ENCODE peak calls at places on chromosome 10, in nine cellular contexts. Z is DND-41, I is AG04449, S is esophagus squamous epithelium, Y is GM06990, M is GM12864, X is HFF-Myc, E is hepatocyte, F is astrocyte of the cerebellum. Q is an unnamed sample.

GRCh38 chr10:35306852-35307251 is 29.5 kb upstream of the CCNY start:
- DNase-seq in Z (no peak), I (no peak), S (no peak), Y (no peak), M (no peak), X (no peak), E (peak), F (no peak), Q (no peak)

GRCh38 chr10:129950651-129951050 is 13.4 kb downstream of the EBF3 start:
- DNase-seq in Z (no peak), I (no peak), S (no peak), Y (no peak), M (no peak), X (no peak), E (no peak), F (no peak), Q (no peak)

GRCh38 chr10:2958659-2959058 is 108.7 kb upstream of the PFKP start:
- DNase-seq in Z (no peak), I (no peak), S (no peak), Y (no peak), M (no peak), X (no peak), E (no peak), F (no peak), Q (no peak)

GRCh38 chr10:76248781-76249180 is 817.4 kb downstream of the LRMDA start:
- DNase-seq in Z (no peak), I (no peak), S (no peak), Y (no peak), M (no peak), X (no peak), E (no peak), F (no peak), Q (no peak)

GRCh38 chr10:97852277-97852676 is 2.6 kb downstream of the GOLGA7B start:
- DNase-seq in Z (no peak), I (no peak), S (no peak), Y (no peak), M (no peak), X (no peak), E (no peak), F (no peak), Q (no peak)

GRCh38 chr10:435397-435796 is 254.1 kb downstream of the DIP2C start:
- DNase-seq in Z (no peak), I (no peak), S (no peak), Y (no peak), M (no peak), X (no peak), E (no peak), F (no peak), Q (no peak)

GRCh38 chr10:123517376-123517775 is 148.8 kb upstream of the GPR26 start:
- DNase-seq in Z (no peak), I (no peak), S (no peak), Y (no peak), M (no peak), X (no peak), E (no peak), F (no peak), Q (no peak)

GRCh38 chr10:71685554-71686202 is 33.9 kb downstream of the C10orf105 start:
- DNase-seq in Z (no peak), I (no peak), S (no peak), Y (no peak), M (no peak), X (no peak), E (no peak), F (no peak), Q (no peak)

GRCh38 chr10:97782455-97783228 is 10.8 kb upstream of the SFRP5 start:
- DNase-seq in Z (no peak), I (no peak), S (no peak), Y (no peak), M (no peak), X (no peak), E (no peak), F (no peak), Q (no peak)

GRCh38 chr10:13865758-13866491 is 279.2 kb downstream of the PRPF18 start:
- DNase-seq in Z (no peak), I (no peak), S (no peak), Y (no peak), M (no peak), X (peak), E (no peak), F (peak), Q (no peak)

GRCh38 chr10:26557641-26558014 is 119.5 kb downstream of the APBB1IP start:
- DNase-seq in Z (no peak), I (no peak), S (no peak), Y (no peak), M (no peak), X (no peak), E (no peak), F (no peak), Q (no peak)

GRCh38 chr10:6558759-6559429 is 21.2 kb downstream of the PRKCQ start:
- DNase-seq in Z (no peak), I (no peak), S (no peak), Y (no peak), M (no peak), X (no peak), E (no peak), F (no peak), Q (no peak)

GRCh38 chr10:59131673-59132072 is 44.8 kb upstream of the PHYHIPL start:
- DNase-seq in Z (no peak), I (no peak), S (no peak), Y (no peak), M (no peak), X (no peak), E (no peak), F (no peak), Q (no peak)

GRCh38 chr10:59134302-59134701 is 42.1 kb upstream of the PHYHIPL start:
- DNase-seq in Z (no peak), I (no peak), S (no peak), Y (no peak), M (no peak), X (no peak), E (no peak), F (no peak), Q (no peak)

GRCh38 chr10:59134785-59135184 is 41.7 kb upstream of the PHYHIPL start:
- DNase-seq in Z (no peak), I (no peak), S (no peak), Y (no peak), M (no peak), X (no peak), E (no peak), F (no peak), Q (no peak)

GRCh38 chr10:59138052-59138451 is 38.4 kb upstream of the PHYHIPL start:
- DNase-seq in Z (no peak), I (no peak), S (no peak), Y (no peak), M (no peak), X (no peak), E (no peak), F (no peak), Q (no peak)

GRCh38 chr10:59135275-59135674 is 41.2 kb upstream of the PHYHIPL start:
- DNase-seq in Z (no peak), I (no peak), S (no peak), Y (no peak), M (no peak), X (peak), E (no peak), F (no peak), Q (no peak)
- TF ChIP-seq CTCF in Z (no peak), I (no peak), S (no peak), Y (no peak), M (no peak), X (no peak), E (no peak), F (no peak), Q (no peak)

GRCh38 chr10:74293686-74294365 is 142.8 kb downstream of the ADK start:
- DNase-seq in Z (no peak), I (peak), S (no peak), Y (no peak), M (no peak), X (no peak), E (peak), F (peak), Q (no peak)
- H3K4me3 ChIP-seq in Z (no peak), I (no peak), S (no peak), Y (no peak), M (no peak), X (no peak), E (no peak), F (no peak), Q (no peak)

DNA sequence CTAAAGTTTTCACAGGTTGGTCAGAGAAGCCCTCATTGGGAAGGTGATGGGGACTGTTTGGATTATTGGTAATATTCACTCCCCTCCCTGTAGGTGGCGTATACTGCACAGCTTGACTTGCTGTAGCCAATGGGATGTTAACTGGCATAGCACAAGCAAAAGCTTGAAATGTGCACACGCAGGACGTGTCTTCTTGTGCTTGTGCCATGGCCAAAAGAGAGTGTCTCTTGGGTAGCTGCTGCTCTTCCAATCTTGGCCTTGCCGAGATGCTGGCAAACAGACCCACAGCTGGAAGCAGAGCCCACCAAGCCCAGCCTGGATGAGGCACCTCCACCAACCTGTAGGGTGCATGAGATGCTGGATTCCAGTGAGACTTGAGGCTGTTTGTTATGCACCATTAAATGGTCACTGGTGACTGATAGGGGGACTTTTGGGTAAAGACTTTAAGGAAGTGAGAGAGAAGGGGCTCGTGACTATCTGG is 266.0 kb downstream of the GRID1 start:
- DNase-seq in Z (peak), I (no peak), S (no peak), Y (no peak), M (no peak), X (no peak), E (peak), F (no peak), Q (peak)
- TF ChIP-seq CTCF in Z (peak), I (peak), S (no peak), Y (peak), M (peak), X (no peak), E (peak), F (peak), Q (peak)

GRCh38 chr10:11894381-11895107 is 71.4 kb downstream of the PROSER2 start:
- DNase-seq in Z (no peak), I (no peak), S (no peak), Y (no peak), M (no peak), X (no peak), E (no peak), F (no peak), Q (no peak)
- H3K4me3 ChIP-seq in Z (no peak), I (no peak), S (no peak), Y (no peak), M (no peak), X (no peak), E (no peak), F (no peak), Q (no peak)

GRCh38 chr10:33392706-33393105 is 58.2 kb upstream of the NRP1 start:
- DNase-seq in Z (no peak), I (no peak), S (no peak), Y (no peak), M (no peak), X (no peak), E (no peak), F (no peak), Q (no peak)

GRCh38 chr10:33398796-33399195 is 64.3 kb upstream of the NRP1 start:
- DNase-seq in Z (no peak), I (no peak), S (no peak), Y (no peak), M (no peak), X (no peak), E (no peak), F (no peak), Q (no peak)

GRCh38 chr10:33396938-33397337 is 62.5 kb upstream of the NRP1 start:
- DNase-seq in Z (no peak), I (no peak), S (no peak), Y (no peak), M (no peak), X (no peak), E (no peak), F (no peak), Q (no peak)

GRCh38 chr10:33391611-33392010 is 57.1 kb upstream of the NRP1 start:
- DNase-seq in Z (no peak), I (no peak), S (no peak), Y (no peak), M (no peak), X (no peak), E (no peak), F (no peak), Q (no peak)

GRCh38 chr10:33396279-33396678 is 61.8 kb upstream of the NRP1 start:
- DNase-seq in Z (no peak), I (no peak), S (no peak), Y (no peak), M (no peak), X (no peak), E (no peak), F (no peak), Q (no peak)
- TF ChIP-seq CTCF in Z (no peak), I (no peak), S (no peak), Y (no peak), M (no peak), X (no peak), E (no peak), F (no peak), Q (no peak)